ENCODE peak calls at places on chromosomes 6 and 20, in six cellular contexts. M, R, L, U, E and I are unnamed samples.

GRCh38 chr6:6646859-6647258 is 58.3 kb downstream of the LY86 start:
- DNase-seq in M (no peak), R (no peak), L (no peak), U (no peak), E (no peak), I (no peak)

GRCh38 chr6:119297049-119297448 is 52.5 kb downstream of the MAN1A1 start:
- DNase-seq in M (no peak), R (no peak), L (no peak), U (no peak), E (no peak), I (no peak)

GRCh38 chr20:48052492-48052870 is 267.2 kb upstream of the SULF2 start:
- DNase-seq in M (no peak), R (no peak), L (no peak), U (peak), E (no peak), I (no peak)

GRCh38 chr20:35821807-35822242 is 50.0 kb downstream of the PHF20 start:
- DNase-seq in M (no peak), R (no peak), L (no peak), U (peak), E (peak), I (peak)

GRCh38 chr20:2748551-2749342 is 51.7 kb downstream of the CPXM1 start:
- DNase-seq in M (peak), R (peak), L (no peak), U (no peak), E (no peak), I (no peak)

GRCh38 chr6:67908377-67908776 is 726.7 kb upstream of the ADGRB3 start:
- DNase-seq in M (no peak), R (no peak), L (no peak), U (no peak), E (no peak), I (no peak)

GRCh38 chr20:49674383-49675352 is 39.0 kb downstream of the B4GALT5 start:
- DNase-seq in M (no peak), R (no peak), L (no peak), U (no peak), E (peak), I (peak)

GRCh38 chr20:472137-472846 is 10.0 kb upstream of the TBC1D20 start:
- DNase-seq in M (no peak), R (no peak), L (no peak), U (no peak), E (no peak), I (no peak)

GRCh38 chr6:71478834-71479541 is 190.4 kb downstream of the OGFRL1 start:
- DNase-seq in M (no peak), R (no peak), L (no peak), U (peak), E (no peak), I (peak)

GRCh38 chr20:32995802-32996201 is 8.4 kb downstream of the SUN5 start:
- DNase-seq in M (no peak), R (no peak), L (no peak), U (no peak), E (no peak), I (no peak)

GRCh38 chr6:3748208-3748701 is 3.3 kb downstream of the PXDC1 start:
- DNase-seq in M (peak), R (no peak), L (peak), U (peak), E (peak), I (peak)

GRCh38 chr6:107820571-107821261 is 3.4 kb downstream of the SCML4 start:
- DNase-seq in M (no peak), R (no peak), L (no peak), U (no peak), E (peak), I (no peak)

GRCh38 chr6:160088069-160088773 is 33.4 kb upstream of the SLC22A1 start:
- DNase-seq in M (peak), R (no peak), L (peak), U (peak), E (peak), I (peak)

GRCh38 chr6:169292340-169293124 is 38.9 kb upstream of the THBS2 start:
- DNase-seq in M (no peak), R (no peak), L (no peak), U (peak), E (peak), I (peak)

GRCh38 chr6:33297956-33298772 is 578 bp downstream of the RGL2 start:
- DNase-seq in M (peak), R (no peak), L (peak), U (peak), E (peak), I (peak)

GRCh38 chr6:121765060-121765459 is 329.6 kb downstream of the GJA1 start:
- DNase-seq in M (no peak), R (no peak), L (no peak), U (peak), E (peak), I (no peak)

GRCh38 chr6:121771937-121772717 is 336.7 kb downstream of the GJA1 start:
- DNase-seq in M (no peak), R (no peak), L (no peak), U (no peak), E (no peak), I (no peak)

GRCh38 chr6:121770943-121771342 is 335.5 kb downstream of the GJA1 start:
- DNase-seq in M (no peak), R (no peak), L (no peak), U (no peak), E (no peak), I (peak)

GRCh38 chr6:121764493-121764892 is 329.0 kb downstream of the GJA1 start:
- DNase-seq in M (no peak), R (no peak), L (no peak), U (no peak), E (no peak), I (no peak)

GRCh38 chr6:121767254-121767653 is 331.8 kb downstream of the GJA1 start:
- DNase-seq in M (no peak), R (no peak), L (no peak), U (no peak), E (peak), I (peak)
- H4K91ac ChIP-seq in M (no peak), R (no peak), L (no peak), U (no peak), E (no peak), I (no peak)

GRCh38 chr20:6852478-6852877 is 85.0 kb downstream of the BMP2 start:
- DNase-seq in M (no peak), R (no peak), L (no peak), U (no peak), E (no peak), I (no peak)

GRCh38 chr20:6848041-6848440 is 80.6 kb downstream of the BMP2 start:
- DNase-seq in M (no peak), R (no peak), L (no peak), U (no peak), E (no peak), I (no peak)

GRCh38 chr20:6851136-6851535 is 83.7 kb downstream of the BMP2 start:
- DNase-seq in M (no peak), R (no peak), L (no peak), U (no peak), E (no peak), I (no peak)

GRCh38 chr20:6845141-6845540 is 77.7 kb downstream of the BMP2 start:
- DNase-seq in M (no peak), R (no peak), L (no peak), U (no peak), E (no peak), I (no peak)

GRCh38 chr20:6848992-6849391 is 81.5 kb downstream of the BMP2 start:
- DNase-seq in M (no peak), R (no peak), L (no peak), U (no peak), E (no peak), I (no peak)
- H2BK120ac ChIP-seq in M (no peak), R (no peak), L (no peak), U (no peak), E (no peak), I (no peak)

DNA sequence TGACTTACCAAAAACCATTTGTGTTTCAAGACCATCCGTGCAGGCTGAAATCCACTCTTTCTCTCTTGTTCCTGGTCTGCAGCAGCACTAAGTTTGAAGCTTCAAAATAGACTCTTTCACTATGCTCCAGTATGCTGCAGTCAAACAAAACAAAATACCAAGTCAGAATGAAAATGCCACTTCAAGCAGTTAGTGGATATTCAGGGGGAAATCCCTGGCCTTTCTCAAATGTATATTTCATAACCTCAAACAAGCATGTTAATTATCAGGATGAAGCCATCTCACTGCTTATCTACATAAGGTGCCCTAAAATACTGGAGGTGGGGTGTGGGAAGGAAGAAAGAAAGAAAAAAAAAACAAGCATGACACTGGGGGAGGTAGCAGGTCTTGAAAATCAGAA is 103.5 kb downstream of the ATXN1 start:
- DNase-seq in M (no peak), R (no peak), L (no peak), U (no peak), E (no peak), I (no peak)
- H4K91ac ChIP-seq in M (no peak), R (no peak), L (no peak), U (no peak), E (no peak), I (no peak)

GRCh38 chr6:106158816-106159215 is 72.7 kb downstream of the PRDM1 start:
- DNase-seq in M (no peak), R (no peak), L (no peak), U (no peak), E (no peak), I (peak)

GRCh38 chr6:106156863-106157262 is 70.7 kb downstream of the PRDM1 start:
- DNase-seq in M (no peak), R (no peak), L (no peak), U (no peak), E (no peak), I (no peak)

GRCh38 chr6:106154326-106154725 is 68.2 kb downstream of the PRDM1 start:
- DNase-seq in M (peak), R (no peak), L (no peak), U (no peak), E (no peak), I (no peak)

GRCh38 chr6:106156413-106156812 is 70.3 kb downstream of the PRDM1 start:
- DNase-seq in M (no peak), R (no peak), L (no peak), U (no peak), E (no peak), I (no peak)

DNA sequence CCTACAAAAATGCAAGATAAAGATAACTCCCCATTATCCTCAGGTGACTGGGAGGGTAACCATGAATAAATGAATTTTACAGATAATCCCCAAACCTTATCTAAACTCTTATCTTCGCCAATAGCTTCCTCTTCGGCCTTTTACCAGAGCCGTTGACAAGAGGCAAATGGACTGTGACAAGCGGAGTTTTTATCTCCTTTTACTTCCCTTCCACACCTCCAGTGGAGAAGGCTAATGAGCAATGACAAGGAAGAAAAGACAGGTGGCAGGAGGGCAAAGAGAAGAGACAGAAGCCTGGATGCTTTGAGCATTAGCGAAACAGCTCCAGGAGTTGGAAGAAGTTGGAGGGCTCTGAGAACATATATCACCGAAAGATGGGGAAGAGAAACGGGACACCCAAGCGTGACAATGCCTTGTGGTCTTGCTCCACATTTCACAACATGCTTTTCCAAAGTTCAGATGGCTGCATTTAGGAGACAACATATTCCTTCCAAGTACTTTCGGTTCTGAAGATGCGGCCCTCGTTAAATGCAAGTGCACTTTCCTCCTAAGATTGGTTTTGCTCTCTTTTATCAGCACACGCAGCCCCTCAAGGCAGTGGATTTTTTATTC is 69.2 kb downstream of the PRDM1 start:
- DNase-seq in M (no peak), R (no peak), L (no peak), U (no peak), E (no peak), I (no peak)
- H2BK120ac ChIP-seq in M (no peak), R (no peak), L (no peak), U (no peak), E (no peak), I (no peak)

GRCh38 chr20:58149412-58150091 is 78.9 kb downstream of the ANKRD60 start:
- DNase-seq in M (no peak), R (no peak), L (no peak), U (no peak), E (peak), I (no peak)

GRCh38 chr20:58155148-58155925 is 73.1 kb downstream of the ANKRD60 start:
- DNase-seq in M (no peak), R (no peak), L (no peak), U (no peak), E (no peak), I (no peak)

GRCh38 chr20:58150772-58151171 is 77.7 kb downstream of the ANKRD60 start:
- DNase-seq in M (peak), R (peak), L (peak), U (no peak), E (no peak), I (no peak)

GRCh38 chr20:58154106-58154505 is 74.3 kb downstream of the ANKRD60 start:
- DNase-seq in M (no peak), R (no peak), L (no peak), U (no peak), E (no peak), I (no peak)

DNA sequence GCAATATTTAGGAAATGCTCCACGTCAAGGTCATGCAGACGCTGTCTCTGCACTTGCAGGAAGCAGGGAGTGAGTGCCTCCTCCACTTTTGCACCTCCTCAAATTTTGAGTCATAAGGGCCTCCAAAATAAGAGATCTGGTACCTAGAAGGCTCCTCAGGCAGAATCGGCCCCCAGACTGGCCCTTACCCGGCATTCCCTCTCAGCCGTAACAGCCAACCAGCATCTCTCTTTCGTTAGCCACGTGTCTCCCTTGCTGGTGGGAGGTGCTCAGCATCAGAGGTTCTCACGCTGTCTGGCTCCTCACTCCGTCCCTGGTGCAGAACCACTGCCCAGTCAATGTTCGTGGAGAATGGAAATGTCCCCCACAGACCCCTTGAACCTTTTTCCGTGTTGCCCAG is 75.3 kb downstream of the ANKRD60 start:
- DNase-seq in M (no peak), R (no peak), L (no peak), U (no peak), E (no peak), I (no peak)
- H4K91ac ChIP-seq in M (no peak), R (no peak), L (no peak), U (no peak), E (no peak), I (no peak)